ENCODE peak calls at places on chromosome 5, in ten cellular contexts. B, E, M, J, O, X, S, I, C and V are unnamed samples.

GRCh38 chr5:158727771-158728311 is 371.9 kb downstream of the EBF1 start:
- DNase-seq in M (no peak), X (peak; percentile 59), S (no peak), E (no peak), B (no peak), C (no peak), O (no peak), J (peak; percentile 29), I (no peak), V (no peak)

GRCh38 chr5:1445313-1445894 is at the start of gene SLC6A3:
- DNase-seq in B (peak; percentile 96), C (no peak), J (no peak), O (no peak), I (no peak), X (peak; percentile 29), M (no peak), E (peak; percentile 27), S (no peak), V (no peak)

GRCh38 chr5:158155811-158156495 is 297.0 kb upstream of the CLINT1 start:
- DNase-seq in O (no peak), S (no peak), J (peak; percentile 67), C (no peak), I (no peak), M (no peak), E (no peak), X (no peak), B (no peak), V (no peak)

GRCh38 chr5:101678494-101679193 is 617.4 kb downstream of the SLCO4C1 start:
- DNase-seq in O (peak; percentile 12), X (peak; percentile 17), M (peak; percentile 6), E (peak; percentile 60), C (peak; percentile 59), S (peak; percentile 69), I (peak; percentile 45), J (peak; percentile 44), B (peak; percentile 93), V (peak; percentile 6)

GRCh38 chr5:2757563-2758311 is 6.3 kb upstream of the IRX2 start:
- DNase-seq in J (peak; percentile 80), M (no peak), C (no peak), E (no peak), O (no peak), X (no peak), B (peak; percentile 68), I (peak; percentile 99), S (no peak), V (no peak)

GRCh38 chr5:159917919-159918487 is 1.7 kb downstream of the ADRA1B start:
- DNase-seq in O (no peak), I (peak; percentile 72), B (no peak), S (peak; percentile 26), X (no peak), M (no peak), C (no peak), E (peak; percentile 40), J (no peak), V (no peak)

GRCh38 chr5:149046196-149046829 is 16.5 kb downstream of the SH3TC2 start:
- DNase-seq in J (no peak), S (peak; percentile 48), O (no peak), C (no peak), X (no peak), B (no peak), I (no peak), E (no peak), M (no peak), V (no peak)

GRCh38 chr5:58582411-58583393 is at the start of gene RAB3C:
- DNase-seq in O (peak; percentile 2), X (peak; percentile 89), I (peak; percentile 92), E (peak; percentile 92), B (peak; percentile 98), S (peak; percentile 93), C (peak; percentile 44), M (peak; percentile 82), J (peak; percentile 90), V (peak; percentile 45)

GRCh38 chr5:181053760-181054122 is 13.7 kb downstream of the BTNL9 start:
- DNase-seq in M (no peak), O (no peak), C (no peak), J (no peak), I (no peak), E (no peak), X (no peak), B (no peak), S (no peak), V (no peak)

GRCh38 chr5:30030110-30030509 is 1163.4 kb upstream of the CDH6 start:
- DNase-seq in B (no peak), C (no peak), I (no peak), E (no peak), J (no peak), M (no peak), O (no peak), X (no peak), S (no peak), V (no peak)

GRCh38 chr5:68270576-68270975 is 55.0 kb downstream of the PIK3R1 start:
- DNase-seq in E (no peak), S (no peak), O (no peak), C (no peak), M (no peak), I (no peak), B (no peak), J (no peak), X (no peak), V (no peak)

GRCh38 chr5:68269820-68270219 is 54.3 kb downstream of the PIK3R1 start:
- DNase-seq in C (no peak), S (no peak), J (no peak), B (no peak), M (no peak), E (no peak), O (no peak), X (no peak), I (no peak), V (no peak)

GRCh38 chr5:68272289-68272688 is 56.7 kb downstream of the PIK3R1 start:
- DNase-seq in I (no peak), O (peak; percentile 56), B (no peak), J (no peak), X (no peak), M (no peak), E (no peak), S (peak; percentile 34), C (no peak), V (no peak)

GRCh38 chr5:68268363-68269130 is 53.0 kb downstream of the PIK3R1 start:
- DNase-seq in M (no peak), S (no peak), I (no peak), C (no peak), B (no peak), O (no peak), X (no peak), E (no peak), J (no peak), V (no peak)

DNA sequence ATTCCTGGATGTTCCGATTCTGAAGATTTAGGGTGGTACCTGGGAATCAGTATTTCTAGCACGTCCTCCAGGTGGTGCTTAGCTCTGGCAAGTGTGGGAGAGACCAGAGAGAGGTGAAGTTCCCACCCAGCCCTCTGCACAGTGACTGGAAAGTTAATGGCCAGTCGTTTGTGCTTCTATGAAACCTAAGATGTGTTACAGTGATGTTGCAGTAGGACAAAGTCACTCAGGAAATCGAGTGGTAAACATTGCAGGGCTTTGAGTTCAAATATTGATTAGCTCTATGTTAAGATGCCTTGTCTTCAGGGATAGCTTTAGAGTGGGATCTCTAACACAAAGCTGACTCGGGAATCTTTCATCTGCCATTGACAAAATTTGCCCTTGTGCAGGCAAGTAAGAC is 55.6 kb downstream of the PIK3R1 start:
- DNase-seq in C (no peak), B (no peak), O (no peak), M (no peak), E (no peak), S (no peak), I (no peak), X (no peak), J (no peak), V (no peak)
- H3K4me3 ChIP-seq in C (no peak overlapping the region), B (no peak overlapping the region), O (peak overlapping the region; percentile 51), M (no peak overlapping the region), E (no peak overlapping the region), S (no peak overlapping the region), I (no peak overlapping the region), X (no peak overlapping the region), J (no peak overlapping the region), V (no peak overlapping the region)

GRCh38 chr5:63228154-63228553 is 649.5 kb downstream of the LRRC70 start:
- DNase-seq in E (no peak), O (no peak), I (no peak), C (no peak), J (no peak), S (no peak), M (no peak), B (no peak), X (no peak), V (no peak)

GRCh38 chr5:63230754-63231153 is 652.1 kb downstream of the LRRC70 start:
- DNase-seq in B (no peak), J (no peak), O (no peak), S (no peak), I (no peak), E (no peak), M (no peak), X (no peak), C (no peak), V (no peak)

GRCh38 chr5:63233906-63234305 is 655.3 kb downstream of the LRRC70 start:
- DNase-seq in M (no peak), X (no peak), O (no peak), C (no peak), J (peak; percentile 27), I (no peak), B (no peak), S (peak; percentile 22), E (no peak), V (no peak)
- H3K4me3 ChIP-seq in M (no peak overlapping the region), X (no peak overlapping the region), O (no peak overlapping the region), C (no peak overlapping the region), J (no peak overlapping the region), I (no peak overlapping the region), B (no peak overlapping the region), S (no peak overlapping the region), E (no peak overlapping the region), V (no peak overlapping the region)

DNA sequence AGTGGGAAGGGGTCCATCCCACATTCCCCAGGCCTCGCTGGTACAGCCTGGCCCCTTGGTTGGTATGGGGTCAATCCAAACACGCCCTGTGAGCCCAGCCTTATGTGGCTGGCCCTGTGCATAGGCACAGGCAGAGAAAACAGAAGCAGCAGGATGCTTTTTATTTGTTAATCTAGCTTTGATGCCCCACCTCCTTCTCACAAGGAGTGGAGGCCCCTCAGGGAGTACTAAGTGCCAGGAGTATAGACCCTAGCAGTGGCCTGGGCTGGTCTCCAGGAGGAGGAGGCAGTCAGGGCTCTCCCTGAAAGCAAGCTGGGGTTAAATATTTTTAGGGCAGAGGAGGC is 14.6 kb upstream of the TCF7 start:
- DNase-seq in O (no peak), X (no peak), J (no peak), S (no peak), E (no peak), B (peak; percentile 82), C (no peak), M (no peak), I (no peak), V (no peak)
- H3K4me3 ChIP-seq in O (no peak overlapping the region), X (no peak overlapping the region), J (no peak overlapping the region), S (no peak overlapping the region), E (no peak overlapping the region), B (no peak overlapping the region), C (no peak overlapping the region), M (no peak overlapping the region), I (no peak overlapping the region), V (no peak overlapping the region)

DNA sequence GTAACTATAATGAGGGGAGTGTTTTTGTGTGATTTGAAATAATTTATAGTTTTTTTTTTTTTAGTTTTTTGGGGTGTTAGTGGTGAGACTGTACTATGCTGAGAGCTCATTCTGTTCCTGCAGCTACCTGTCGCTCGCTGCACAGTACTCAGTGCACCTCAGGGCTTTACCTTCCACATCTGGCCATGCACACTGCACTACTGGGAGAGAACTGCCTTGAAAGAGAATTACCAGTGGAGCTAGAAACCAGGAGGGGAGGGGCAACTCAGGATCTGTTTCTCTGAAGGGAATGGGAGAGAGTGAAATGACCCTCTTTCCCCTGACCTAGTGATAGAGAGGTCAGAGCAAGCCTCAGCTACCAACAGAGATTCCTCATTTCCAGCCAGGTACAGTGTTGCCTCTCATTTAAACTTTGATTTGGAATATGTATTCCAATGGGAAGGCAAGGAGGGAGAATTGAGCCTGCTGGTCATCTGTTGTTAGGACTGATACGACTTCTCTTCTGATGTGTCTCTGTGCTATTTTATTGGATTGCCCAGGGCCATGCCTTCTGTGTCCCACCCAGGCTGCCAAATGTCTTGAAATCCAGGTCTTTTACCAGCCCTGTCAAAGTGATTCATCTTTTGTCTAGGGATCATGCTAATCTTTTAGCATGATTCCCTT is 8.9 kb downstream of the ATG10 start:
- DNase-seq in B (peak; percentile 57), J (no peak), E (no peak), I (no peak), C (no peak), O (no peak), X (no peak), M (no peak), S (no peak), V (no peak)
- H3K4me3 ChIP-seq in B (peak overlapping the region; percentile 18), J (no peak overlapping the region), E (no peak overlapping the region), I (no peak overlapping the region), C (no peak overlapping the region), O (no peak overlapping the region), X (no peak overlapping the region), M (no peak overlapping the region), S (no peak overlapping the region), V (no peak overlapping the region)